ENCODE peak calls at places on chromosomes 3 and 15, in seven cellular contexts. Q, I, T, P, J, C and B are unnamed samples. For H3K36me3, the result is how much of the 10 kb centered on the place peaks cover.

GRCh38 chr3:54573922-54574321 is 353.9 kb downstream of the LRTM1 start:
- DNase-seq in Q (no peak), I (no peak), T (no peak), P (no peak), J (no peak), C (no peak), B (no peak)

GRCh38 chr15:31347981-31348803 is 21.6 kb downstream of the KLF13 start:
- DNase-seq in Q (no peak), I (peak), T (no peak), P (no peak), J (no peak), C (no peak), B (no peak)

GRCh38 chr15:53910236-53910849 is 67.9 kb upstream of the UNC13C start:
- DNase-seq in Q (peak), I (no peak), T (no peak), P (no peak), J (peak), C (no peak), B (peak)

GRCh38 chr15:70701891-70702568 is 61.3 kb downstream of the UACA start:
- DNase-seq in Q (peak), I (peak), T (no peak), P (no peak), J (no peak), C (no peak), B (no peak)

GRCh38 chr15:61816856-61817255 is 243.4 kb downstream of the VPS13C start:
- DNase-seq in Q (no peak), I (no peak), T (no peak), P (peak), J (no peak), C (no peak), B (no peak)

GRCh38 chr3:192915306-192915705 is 2.4 kb downstream of the MB21D2 start:
- DNase-seq in Q (peak), I (no peak), T (no peak), P (no peak), J (no peak), C (no peak), B (no peak)

GRCh38 chr15:72368895-72369294 is 6.9 kb downstream of the HEXA start:
- DNase-seq in Q (no peak), I (no peak), T (peak), P (peak), J (no peak), C (no peak), B (peak)

GRCh38 chr15:27530994-27531393 is 560.0 kb downstream of the GABRG3 start:
- DNase-seq in Q (no peak), I (no peak), T (no peak), P (no peak), J (no peak), C (no peak), B (no peak)

GRCh38 chr3:171873561-171873960 is 30.4 kb downstream of the TMEM212 start:
- DNase-seq in Q (peak), I (no peak), T (no peak), P (no peak), J (no peak), C (no peak), B (no peak)

GRCh38 chr3:112261742-112262141 is 32.3 kb downstream of the SLC9C1 start:
- DNase-seq in Q (no peak), I (no peak), T (no peak), P (no peak), J (no peak), C (no peak), B (no peak)

GRCh38 chr15:46091860-46092450 is 457.1 kb downstream of the SQOR start:
- DNase-seq in Q (peak), I (no peak), T (no peak), P (no peak), J (no peak), C (no peak), B (peak)

GRCh38 chr3:111325160-111325707 is 216.8 kb upstream of the CD96 start:
- DNase-seq in Q (peak), I (no peak), T (no peak), P (no peak), J (no peak), C (no peak), B (no peak)

GRCh38 chr15:74789171-74789627 is 7.3 kb downstream of the CSK start:
- DNase-seq in Q (no peak), I (no peak), T (peak), P (no peak), J (no peak), C (no peak), B (peak)
- H3K4me3 ChIP-seq in Q (no peak), I (no peak), T (peak), P (no peak), J (no peak), C (peak), B (no peak)

GRCh38 chr15:69443032-69443611 is 9.5 kb upstream of the RPLP1 start:
- DNase-seq in Q (no peak), I (no peak), T (no peak), P (no peak), J (no peak), C (no peak), B (no peak)
- H3K36me3 ChIP-seq in Q (under half), I (under half), T (under half), P (under half), J (under half), C (under half), B (under half)

GRCh38 chr3:98903099-98903498 is 1.6 kb upstream of the DCBLD2 start:
- DNase-seq in Q (peak), I (no peak), T (no peak), P (no peak), J (no peak), C (no peak), B (no peak)
- H3K4me3 ChIP-seq in Q (no peak), I (no peak), T (no peak), P (no peak), J (no peak), C (no peak), B (no peak)

GRCh38 chr3:14130707-14131106 is 5.9 kb downstream of the TMEM43 start:
- DNase-seq in Q (no peak), I (no peak), T (no peak), P (no peak), J (no peak), C (no peak), B (no peak)
- H3K36me3 ChIP-seq in Q (under half), I (under half), T (half or more), P (half or more), J (half or more), C (half or more), B (under half)

DNA sequence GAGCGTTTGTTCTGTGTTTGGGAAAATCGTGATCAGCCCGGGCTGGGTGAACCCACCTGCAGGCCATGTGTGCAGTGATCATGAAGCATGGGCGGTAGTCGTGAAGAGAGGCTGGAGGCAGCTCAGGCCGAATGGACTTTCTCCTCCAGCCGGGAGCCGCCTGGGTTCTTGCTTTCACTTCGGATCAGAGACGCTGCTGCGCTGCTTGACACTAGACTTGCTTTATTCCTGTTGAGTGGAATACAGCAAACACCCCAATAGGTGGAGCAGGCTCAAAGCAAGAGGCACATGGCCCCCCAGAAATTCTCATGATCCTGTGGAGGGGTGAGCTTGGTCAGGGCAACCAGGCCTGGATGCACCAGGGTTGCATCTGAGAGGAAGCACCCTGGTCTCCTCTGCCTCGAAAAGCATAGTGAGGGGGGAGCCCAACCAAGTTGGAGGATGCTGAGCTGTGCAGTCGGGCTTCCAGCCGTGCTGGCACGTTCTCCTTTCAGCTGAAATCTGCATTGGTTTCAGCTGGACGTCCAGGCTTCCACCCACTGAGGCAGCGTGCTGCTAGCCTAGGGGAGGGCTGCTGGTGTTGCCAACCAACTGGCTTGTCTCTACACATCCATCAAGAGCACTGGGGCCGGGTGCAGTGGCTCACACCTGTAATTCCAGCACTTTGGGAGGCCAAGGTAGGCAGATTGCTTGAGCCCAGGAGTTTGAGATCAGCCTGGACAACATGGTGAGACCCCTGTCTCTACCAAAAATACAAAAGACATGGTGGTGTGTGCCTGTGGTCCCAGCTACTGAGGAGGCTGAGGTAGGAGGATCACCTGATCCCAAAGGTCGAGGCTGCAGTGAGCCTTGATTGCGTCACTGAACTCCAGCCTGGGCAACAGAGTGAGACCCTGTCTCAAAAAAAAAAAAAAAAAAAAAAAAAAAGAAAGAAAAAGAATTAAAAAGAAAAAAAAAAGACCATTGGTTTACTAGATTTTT is 2.8 kb upstream of the NRROS start:
- DNase-seq in Q (no peak), I (no peak), T (peak), P (no peak), J (no peak), C (no peak), B (no peak)
- H3K4me3 ChIP-seq in Q (no peak), I (no peak), T (no peak), P (no peak), J (no peak), C (no peak), B (no peak)